ENCODE peak calls at places on chromosomes 11 and 22, in four cellular contexts. W is neuronal stem cell, S is IMR-90, E is mesenchymal stem cell. B is an unnamed sample.

GRCh38 chr11:109747839-109748238 is 325.8 kb downstream of the C11orf87 start:
- DNase-seq in E (peak; percentile 35), S (no peak), W (no peak), B (no peak)

GRCh38 chr22:39946571-39947407 is 13.4 kb upstream of the TMA7B start:
- DNase-seq in E (no peak), W (no peak), S (no peak), B (no peak)

GRCh38 chr11:94694309-94695060 is 73.7 kb upstream of the AMOTL1 start:
- DNase-seq in E (no peak), W (no peak), S (no peak), B (no peak)

GRCh38 chr22:48042621-48043395 is 1280.4 kb downstream of the TBC1D22A start:
- DNase-seq in E (no peak), S (no peak), W (no peak), B (no peak)

GRCh38 chr11:74696932-74697687 is 34.1 kb downstream of the CHRDL2 start:
- DNase-seq in W (no peak), E (peak; percentile 92), S (peak; percentile 96), B (peak; percentile 48)

GRCh38 chr11:119051440-119052162 is 5.4 kb downstream of the HYOU1 start:
- DNase-seq in E (no peak), W (no peak), S (no peak), B (no peak)

GRCh38 chr11:37511425-37511933 is 913.4 kb upstream of the RAG2 start:
- DNase-seq in E (peak; percentile 28), W (no peak), S (peak; percentile 63), B (no peak)

GRCh38 chr11:108870373-108871020 is 205.6 kb downstream of the DDX10 start:
- DNase-seq in S (peak; percentile 87), W (no peak), E (peak; percentile 86), B (no peak)

GRCh38 chr22:38187413-38188212 is 6.0 kb upstream of the PLA2G6 start:
- DNase-seq in S (peak; percentile 71), W (no peak), E (peak; percentile 92), B (no peak)

GRCh38 chr11:33457948-33458347 is 200.8 kb downstream of the HIPK3 start:
- DNase-seq in S (no peak), W (no peak), E (no peak), B (no peak)

GRCh38 chr11:33463059-33463458 is 205.9 kb downstream of the HIPK3 start:
- DNase-seq in S (peak; percentile 69), E (no peak), W (no peak), B (no peak)

GRCh38 chr11:33461726-33462125 is 204.5 kb downstream of the HIPK3 start:
- DNase-seq in E (no peak), W (no peak), S (no peak), B (no peak)

GRCh38 chr11:33455827-33456226 is 198.6 kb downstream of the HIPK3 start:
- DNase-seq in E (no peak), S (no peak), W (no peak), B (no peak)

DNA sequence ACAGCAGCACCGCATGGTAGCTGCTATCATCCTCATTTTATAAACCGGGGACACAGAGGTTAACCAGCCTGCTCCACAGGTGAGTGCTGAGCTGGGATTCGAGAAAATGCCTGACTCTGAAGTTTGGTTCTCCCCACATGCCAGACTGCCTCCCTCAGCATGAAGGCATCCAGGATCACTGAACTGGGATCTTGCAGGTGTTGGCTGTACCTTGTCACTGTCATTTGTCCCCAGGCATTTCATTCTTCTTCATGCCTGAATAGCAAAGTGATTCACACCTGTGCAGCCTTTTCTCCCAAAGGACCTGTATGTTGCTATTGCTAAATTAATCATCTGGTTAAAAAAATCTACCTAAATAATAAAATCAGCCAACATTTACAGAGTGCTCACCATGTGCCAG is 204.1 kb downstream of the HIPK3 start:
- DNase-seq in E (no peak), W (no peak), S (no peak), B (no peak)
- H3K18ac ChIP-seq in E (no peak overlapping the region), W (no peak overlapping the region), S (no peak overlapping the region), B (no peak overlapping the region)

DNA sequence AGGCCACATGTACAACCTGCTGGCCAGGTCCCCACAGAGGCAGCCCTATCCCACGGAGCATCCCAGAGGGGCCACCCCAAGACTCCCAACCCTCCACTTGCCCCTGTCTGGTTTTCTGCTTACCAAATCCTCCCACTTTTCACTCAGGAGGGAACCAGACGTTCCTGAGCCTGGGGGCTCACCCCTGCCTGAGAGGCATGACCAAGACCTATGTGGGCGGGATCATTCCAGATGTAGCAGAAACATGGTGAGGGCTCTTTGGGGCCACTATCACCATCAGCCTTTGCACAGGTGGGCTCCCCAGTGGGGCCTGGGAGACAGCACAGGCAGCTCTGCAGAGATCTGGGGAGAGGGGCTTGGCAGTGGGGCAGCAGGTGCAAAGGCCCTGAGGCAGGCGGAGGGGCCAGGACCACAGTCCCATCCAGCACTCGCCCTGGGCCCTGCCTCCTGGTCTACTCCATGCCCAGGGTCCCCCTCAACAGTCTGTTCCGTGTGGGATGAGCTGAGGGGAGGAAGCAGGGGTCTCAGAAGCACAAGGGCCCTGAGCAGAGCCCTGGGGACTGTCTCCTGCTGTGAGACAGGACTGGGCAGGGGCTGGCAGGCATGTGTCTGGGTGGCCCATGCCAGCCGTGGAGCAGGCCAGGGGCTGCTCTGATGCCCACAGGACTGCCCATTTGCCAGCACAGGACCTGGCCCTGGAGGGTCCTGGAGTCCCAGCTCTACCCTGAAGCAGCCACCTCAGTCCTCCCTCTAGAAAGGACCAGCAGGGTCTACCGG is 9.4 kb downstream of the PIM3 start:
- DNase-seq in E (no peak), S (no peak), W (no peak), B (peak; percentile 25)
- H3K18ac ChIP-seq in E (peak overlapping the region; percentile 58), S (peak overlapping the region; percentile 0), W (peak overlapping the region; percentile 92), B (no peak overlapping the region)

GRCh38 chr11:57638005-57638760 is 11.5 kb downstream of the YPEL4 start:
- DNase-seq in W (peak; percentile 93), S (peak; percentile 84), E (peak; percentile 90), B (peak; percentile 95)
- H3K18ac ChIP-seq in W (peak overlapping the region; percentile 100), S (peak overlapping the region; percentile 95), E (peak overlapping the region; percentile 73), B (peak overlapping the region; percentile 100)

DNA sequence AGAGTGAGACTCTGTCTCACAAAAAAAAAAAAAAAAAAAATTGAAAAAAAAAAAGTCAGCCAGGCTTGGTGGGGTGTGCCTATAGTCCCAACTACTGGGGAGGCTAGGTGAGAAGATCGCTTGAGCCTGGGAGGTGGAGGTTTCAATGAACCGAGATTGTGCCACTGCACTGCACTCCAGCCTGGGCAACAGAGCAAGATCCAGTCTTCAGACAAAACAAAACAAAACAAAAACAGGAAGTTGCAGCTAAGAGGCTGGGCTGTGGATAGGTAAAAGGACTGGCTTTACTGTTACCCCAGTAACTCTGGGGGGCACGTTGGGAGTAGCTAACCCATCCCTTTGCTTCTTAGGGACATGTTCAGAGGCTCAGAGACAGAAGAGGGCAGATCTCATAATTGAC is 6.3 kb upstream of the PC start:
- DNase-seq in W (no peak), E (no peak), S (no peak), B (no peak)
- H3K18ac ChIP-seq in W (no peak overlapping the region), E (no peak overlapping the region), S (peak overlapping the region; percentile 24), B (no peak overlapping the region)

GRCh38 chr22:31278643-31279326 is 13.5 kb downstream of the PIK3IP1 start:
- DNase-seq in S (no peak), W (no peak), E (no peak), B (no peak)
- H3K18ac ChIP-seq in S (no peak overlapping the region), W (no peak overlapping the region), E (no peak overlapping the region), B (no peak overlapping the region)

B was measured in H9.